ENCODE peak calls at places on chromosome 2, in nine cellular contexts. M is activated T-helper 1 cell treated with anti-CD3 and anti-CD28 coated beads, Interleukin-2, amount 50 U/mL, for 16 hours; Y is Kasumi-1; I is NCI-H1694 treated with DMSO at 0.1 percent for 48 hours; W is aorta; A is lower lobe of right lung; J is iris pigment epithelial cell; P is mucosa of gallbladder; Z is B cell. N is an unnamed sample.

GRCh38 chr2:153100139-153100538 is 378.4 kb downstream of the RPRM start:
- DNase-seq in Z (no peak), J (no peak), A (no peak), I (no peak), W (no peak), Y (no peak), M (no peak), P (no peak), N (no peak)

GRCh38 chr2:169476459-169476858 is 2.8 kb upstream of the BBS5 start:
- DNase-seq in W (no peak), Y (no peak), I (no peak), J (peak; percentile 81), A (no peak), Z (no peak), M (no peak), P (no peak), N (peak; percentile 6)

GRCh38 chr2:25313711-25314513 is 27.8 kb downstream of the DNMT3A start:
- DNase-seq in Z (no peak), W (no peak), I (no peak), M (no peak), A (no peak), P (no peak), J (no peak), Y (no peak), N (no peak)

GRCh38 chr2:9656270-9656766 is 25.5 kb upstream of the YWHAQ start:
- DNase-seq in W (peak; percentile 17), Y (no peak), P (no peak), M (peak; percentile 49), J (peak; percentile 98), Z (no peak), I (no peak), A (no peak), N (peak; percentile 98)

GRCh38 chr2:106053116-106053515 is 141.0 kb downstream of the UXS1 start:
- DNase-seq in I (peak; percentile 13), Y (peak; percentile 21), P (no peak), J (peak; percentile 63), M (no peak), Z (no peak), A (no peak), W (no peak), N (peak; percentile 78)

GRCh38 chr2:237353207-237353606 is 60.8 kb downstream of the COL6A3 start:
- DNase-seq in W (no peak), I (no peak), A (no peak), Y (no peak), M (no peak), P (no peak), J (no peak), Z (no peak), N (no peak)

GRCh38 chr2:72139871-72140620 is 7.6 kb downstream of the CYP26B1 start:
- DNase-seq in P (no peak), I (no peak), M (no peak), Y (no peak), A (no peak), Z (no peak), J (no peak), W (peak; percentile 68), N (no peak)

GRCh38 chr2:203689424-203690109 is 16.9 kb upstream of the CD28 start:
- DNase-seq in W (no peak), Z (no peak), P (no peak), A (no peak), M (no peak), I (no peak), Y (no peak), J (no peak), N (no peak)

GRCh38 chr2:25905126-25905525 is 26.8 kb upstream of the ASXL2 start:
- DNase-seq in I (no peak), J (no peak), P (no peak), W (no peak), A (no peak), M (no peak), Y (no peak), Z (no peak), N (no peak)

GRCh38 chr2:147033046-147033445 is 811.8 kb upstream of the ACVR2A start:
- DNase-seq in A (no peak), Y (no peak), P (no peak), W (no peak), J (peak; percentile 38), M (no peak), I (no peak), Z (no peak), N (no peak)

GRCh38 chr2:218877331-218877730 is 3.3 kb upstream of the WNT10A start:
- DNase-seq in Z (no peak), J (no peak), W (no peak), Y (no peak), A (no peak), I (no peak), M (no peak), P (no peak), N (no peak)

GRCh38 chr2:237884681-237885080 is 25.3 kb downstream of the RAMP1 start:
- DNase-seq in Z (no peak), A (peak; percentile 36), P (no peak), Y (no peak), M (no peak), J (no peak), W (peak; percentile 60), I (no peak), N (no peak)

GRCh38 chr2:146850746-146851145 is 994.1 kb upstream of the ACVR2A start:
- DNase-seq in A (no peak), Y (no peak), J (peak; percentile 75), W (no peak), Z (no peak), P (no peak), M (no peak), I (no peak), N (no peak)

GRCh38 chr2:200944467-200945394 is 18.7 kb downstream of the ORC2 start:
- DNase-seq in Y (no peak), W (no peak), P (no peak), Z (no peak), M (peak; percentile 20), J (peak; percentile 92), A (no peak), I (no peak), N (peak; percentile 90)

GRCh38 chr2:160810406-160810805 is 316.8 kb upstream of the RBMS1 start:
- DNase-seq in W (no peak), P (no peak), A (no peak), J (no peak), M (no peak), Z (no peak), Y (no peak), I (no peak), N (no peak)

GRCh38 chr2:160492401-160493226 is 993 bp downstream of the RBMS1 start:
- DNase-seq in A (peak; percentile 76), W (peak; percentile 90), M (peak; percentile 44), Z (peak; percentile 56), Y (peak; percentile 41), P (peak; percentile 49), J (peak; percentile 80), I (no peak), N (peak; percentile 83)

GRCh38 chr2:158599609-158600008 is 142.9 kb downstream of the PKP4 start:
- DNase-seq in I (no peak), Z (no peak), A (no peak), W (no peak), Y (no peak), P (no peak), M (no peak), J (no peak), N (no peak)

GRCh38 chr2:43576983-43577892 is 18.6 kb downstream of the THADA start:
- DNase-seq in J (peak; percentile 81), W (no peak), Z (peak; percentile 11), A (no peak), Y (peak; percentile 86), M (no peak), I (peak; percentile 61), P (no peak), N (peak; percentile 80)

GRCh38 chr2:134103196-134103595 is 150.7 kb upstream of the MGAT5 start:
- DNase-seq in Z (no peak), M (no peak), I (no peak), A (no peak), P (no peak), W (no peak), Y (no peak), J (no peak), N (no peak)

GRCh38 chr2:62194558-62195420 is 1.1 kb upstream of the B3GNT2 start:
- DNase-seq in Y (no peak), P (no peak), Z (no peak), I (no peak), M (no peak), J (no peak), W (no peak), A (peak; percentile 55), N (no peak)

GRCh38 chr2:45690223-45690622 is 38.7 kb downstream of the PRKCE start:
- DNase-seq in J (no peak), I (no peak), Z (no peak), A (no peak), W (no peak), P (no peak), Y (no peak), M (no peak), N (no peak)

GRCh38 chr2:219676586-219676985 is 49.2 kb downstream of the SLC4A3 start:
- DNase-seq in M (no peak), Z (no peak), W (no peak), P (peak; percentile 27), Y (no peak), I (no peak), A (no peak), J (no peak), N (no peak)

GRCh38 chr2:147076634-147077033 is 768.2 kb upstream of the ACVR2A start:
- DNase-seq in I (no peak), M (no peak), W (no peak), J (peak; percentile 67), A (no peak), Y (no peak), P (no peak), Z (no peak), N (peak; percentile 21)

GRCh38 chr2:64622443-64623231 is 31.1 kb downstream of the SERTAD2 start:
- DNase-seq in W (no peak), I (no peak), M (no peak), A (no peak), J (peak; percentile 22), Z (no peak), P (no peak), Y (no peak), N (no peak)

GRCh38 chr2:107001964-107002696 is 116.2 kb upstream of the ST6GAL2 start:
- DNase-seq in Y (no peak), Z (no peak), M (no peak), W (no peak), P (no peak), I (no peak), J (peak; percentile 82), A (no peak), N (peak; percentile 86)

GRCh38 chr2:235116885-235117492 is 165.2 kb downstream of the SH3BP4 start:
- DNase-seq in I (peak; percentile 77), W (no peak), Z (peak; percentile 32), P (no peak), J (peak; percentile 34), M (no peak), A (no peak), Y (peak; percentile 18), N (peak; percentile 55)

GRCh38 chr2:26591619-26592505 is 49.3 kb downstream of the CIB4 start:
- DNase-seq in M (no peak), P (no peak), Z (no peak), A (no peak), W (peak; percentile 59), Y (no peak), J (no peak), I (no peak), N (no peak)

GRCh38 chr2:184596819-184597411 is 1.4 kb upstream of the ZNF804A start:
- DNase-seq in Z (peak; percentile 21), J (peak; percentile 90), Y (peak; percentile 97), A (no peak), W (no peak), M (no peak), P (no peak), I (peak; percentile 13), N (peak; percentile 65)

GRCh38 chr2:61218817-61219170 is 56.8 kb downstream of the C2orf74 start:
- DNase-seq in I (no peak), W (no peak), M (no peak), J (no peak), Y (no peak), Z (no peak), A (no peak), P (no peak), N (no peak)

GRCh38 chr2:112869258-112869842 is 32.8 kb upstream of the IL1B start:
- DNase-seq in W (no peak), Z (no peak), I (no peak), A (peak; percentile 93), P (peak; percentile 92), Y (no peak), M (no peak), J (peak; percentile 39), N (peak; percentile 94)

GRCh38 chr2:79660552-79660951 is 147.7 kb downstream of the CTNNA2 start:
- DNase-seq in J (peak; percentile 7), Z (no peak), M (no peak), A (no peak), I (no peak), Y (no peak), P (no peak), W (no peak), N (peak; percentile 19)